ENCODE peak calls at places on chromosomes 11 and 22, in five cellular contexts. P, I, S, C and Z are unnamed samples.
A peak's percentile ranks its signal among the peaks of the same experiment; 100 is the strongest.

GRCh38 chr22:25393121-25393805 is 171.2 kb upstream of the GRK3 start:
- DNase-seq in C (no peak), P (no peak), S (no peak), I (no peak), Z (no peak)

GRCh38 chr11:22467741-22468140 is 129.6 kb downstream of the SLC17A6 start:
- DNase-seq in P (peak; percentile 69), I (no peak), S (no peak), C (no peak), Z (no peak)

GRCh38 chr11:67406969-67407699 is 3.3 kb downstream of the TBC1D10C start:
- DNase-seq in S (no peak), I (peak; percentile 34), P (no peak), C (no peak), Z (peak; percentile 94)

GRCh38 chr22:35894937-35895708 is 133.5 kb downstream of the RBFOX2 start:
- DNase-seq in C (no peak), S (no peak), I (no peak), P (peak; percentile 99), Z (no peak)

GRCh38 chr11:2428322-2428795 is 16.0 kb downstream of the TRPM5 start:
- DNase-seq in S (peak; percentile 91), C (peak; percentile 95), I (peak; percentile 90), P (peak; percentile 51), Z (peak; percentile 84)

GRCh38 chr22:38712496-38713207 is 6.9 kb downstream of the GTPBP1 start:
- DNase-seq in C (peak; percentile 87), S (peak; percentile 19), P (no peak), I (no peak), Z (no peak)

GRCh38 chr11:7089328-7090251 is 792 bp downstream of the RBMXL2 start:
- DNase-seq in C (no peak), P (no peak), S (no peak), I (no peak), Z (no peak)

GRCh38 chr11:115256326-115257197 is 247.7 kb downstream of the CADM1 start:
- DNase-seq in I (no peak), S (no peak), C (peak; percentile 84), P (no peak), Z (no peak)

GRCh38 chr11:80390546-80390945 is 949.7 kb upstream of the TENM4 start:
- DNase-seq in C (no peak), S (no peak), P (no peak), I (no peak), Z (no peak)